ENCODE peak calls at places on chromosomes 16 and 17, in seven cellular contexts. One of them, this sample, is unnamed.

GRCh38 chr17:57619061-57619937 is 125.8 kb downstream of the CCDC182 start:
- DNase-seq in stomach: no peak
- DNase-seq in body of pancreas: no peak
- DNase-seq in CD4-positive, CD25-positive, alpha-beta regulatory T cell: no peak
- DNase-seq in Karpas-422: no peak
- DNase-seq in IMR-90: peak; percentile 78
- DNase-seq in HCT116: no peak
- DNase-seq in this sample: no peak

GRCh38 chr17:40121191-40121885 is 433 bp upstream of the MSL1 start:
- DNase-seq in body of pancreas: no peak
- DNase-seq in HCT116: no peak
- DNase-seq in Karpas-422: peak; percentile 69
- DNase-seq in CD4-positive, CD25-positive, alpha-beta regulatory T cell: no peak
- DNase-seq in stomach: no peak
- DNase-seq in IMR-90: peak; percentile 49
- DNase-seq in this sample: no peak

GRCh38 chr17:72158895-72159885 is 38.4 kb downstream of the SOX9 start:
- DNase-seq in IMR-90: peak; percentile 44
- DNase-seq in stomach: no peak
- DNase-seq in Karpas-422: no peak
- DNase-seq in body of pancreas: no peak
- DNase-seq in CD4-positive, CD25-positive, alpha-beta regulatory T cell: no peak
- DNase-seq in HCT116: no peak
- DNase-seq in this sample: no peak

GRCh38 chr16:4660454-4661007 is 32.8 kb upstream of the NUDT16L1 start:
- DNase-seq in CD4-positive, CD25-positive, alpha-beta regulatory T cell: no peak
- DNase-seq in Karpas-422: no peak
- DNase-seq in IMR-90: peak; percentile 60
- DNase-seq in stomach: peak; percentile 70
- DNase-seq in body of pancreas: peak; percentile 44
- DNase-seq in HCT116: no peak
- DNase-seq in this sample: no peak

GRCh38 chr17:3990391-3991127 is 26.3 kb upstream of the ATP2A3 start:
- DNase-seq in body of pancreas: no peak
- DNase-seq in HCT116: no peak
- DNase-seq in CD4-positive, CD25-positive, alpha-beta regulatory T cell: no peak
- DNase-seq in IMR-90: peak; percentile 22
- DNase-seq in stomach: no peak
- DNase-seq in Karpas-422: no peak
- DNase-seq in this sample: no peak

GRCh38 chr16:24883714-24884151 is 38.0 kb downstream of the SLC5A11 start:
- DNase-seq in Karpas-422: peak; percentile 77
- DNase-seq in IMR-90: no peak
- DNase-seq in stomach: no peak
- DNase-seq in body of pancreas: no peak
- DNase-seq in CD4-positive, CD25-positive, alpha-beta regulatory T cell: no peak
- DNase-seq in HCT116: no peak
- DNase-seq in this sample: no peak

GRCh38 chr16:3610698-3611144 is 685 bp downstream of the SLX4 start:
- DNase-seq in stomach: no peak
- DNase-seq in Karpas-422: peak; percentile 64
- DNase-seq in HCT116: no peak
- DNase-seq in body of pancreas: no peak
- DNase-seq in CD4-positive, CD25-positive, alpha-beta regulatory T cell: no peak
- DNase-seq in IMR-90: no peak
- DNase-seq in this sample: no peak

GRCh38 chr16:89159174-89159849 is 12.2 kb upstream of the CDH15 start:
- DNase-seq in HCT116: no peak
- DNase-seq in stomach: no peak
- DNase-seq in CD4-positive, CD25-positive, alpha-beta regulatory T cell: no peak
- DNase-seq in body of pancreas: no peak
- DNase-seq in IMR-90: no peak
- DNase-seq in Karpas-422: no peak
- DNase-seq in this sample: no peak

GRCh38 chr17:74192950-74193781 is 10.3 kb upstream of the RPL38 start:
- DNase-seq in IMR-90: no peak
- DNase-seq in body of pancreas: peak; percentile 21
- DNase-seq in HCT116: no peak
- DNase-seq in stomach: peak; percentile 43
- DNase-seq in CD4-positive, CD25-positive, alpha-beta regulatory T cell: no peak
- DNase-seq in Karpas-422: no peak
- DNase-seq in this sample: peak; percentile 50

GRCh38 chr17:71022758-71023157 is 853.4 kb downstream of the KCNJ2 start:
- DNase-seq in stomach: no peak
- DNase-seq in body of pancreas: no peak
- DNase-seq in HCT116: no peak
- DNase-seq in IMR-90: no peak
- DNase-seq in Karpas-422: no peak
- DNase-seq in CD4-positive, CD25-positive, alpha-beta regulatory T cell: no peak
- DNase-seq in this sample: no peak

GRCh38 chr17:57366558-57367351 is 110.4 kb downstream of the MSI2 start:
- DNase-seq in CD4-positive, CD25-positive, alpha-beta regulatory T cell: no peak
- DNase-seq in Karpas-422: peak; percentile 74
- DNase-seq in HCT116: no peak
- DNase-seq in body of pancreas: no peak
- DNase-seq in stomach: peak; percentile 72
- DNase-seq in IMR-90: no peak
- DNase-seq in this sample: no peak

GRCh38 chr17:41678907-41679739 is 9.6 kb upstream of the EIF1 start:
- DNase-seq in CD4-positive, CD25-positive, alpha-beta regulatory T cell: peak; percentile 39
- DNase-seq in body of pancreas: no peak
- DNase-seq in IMR-90: peak; percentile 28
- DNase-seq in Karpas-422: peak; percentile 61
- DNase-seq in HCT116: no peak
- DNase-seq in stomach: no peak
- DNase-seq in this sample: no peak

GRCh38 chr17:62666061-62666800 is 38.8 kb downstream of the MRC2 start:
- DNase-seq in body of pancreas: no peak
- DNase-seq in CD4-positive, CD25-positive, alpha-beta regulatory T cell: no peak
- DNase-seq in stomach: no peak
- DNase-seq in HCT116: no peak
- DNase-seq in Karpas-422: no peak
- DNase-seq in IMR-90: no peak
- DNase-seq in this sample: no peak

GRCh38 chr16:88453621-88454314 is 688 bp downstream of the ZFPM1 start:
- DNase-seq in Karpas-422: no peak
- DNase-seq in body of pancreas: peak; percentile 44
- DNase-seq in CD4-positive, CD25-positive, alpha-beta regulatory T cell: no peak
- DNase-seq in IMR-90: no peak
- DNase-seq in stomach: no peak
- DNase-seq in HCT116: no peak
- DNase-seq in this sample: no peak

GRCh38 chr17:48597775-48598631 is 4.4 kb upstream of the HOXB5 start:
- DNase-seq in stomach: peak; percentile 47
- DNase-seq in CD4-positive, CD25-positive, alpha-beta regulatory T cell: no peak
- DNase-seq in body of pancreas: peak; percentile 39
- DNase-seq in Karpas-422: no peak
- DNase-seq in HCT116: no peak
- DNase-seq in IMR-90: peak; percentile 88
- DNase-seq in this sample: no peak

GRCh38 chr17:876272-876671 is 94.1 kb downstream of the MRM3 start:
- DNase-seq in body of pancreas: no peak
- DNase-seq in HCT116: no peak
- DNase-seq in IMR-90: no peak
- DNase-seq in Karpas-422: peak; percentile 44
- DNase-seq in CD4-positive, CD25-positive, alpha-beta regulatory T cell: no peak
- DNase-seq in stomach: no peak
- DNase-seq in this sample: no peak

GRCh38 chr17:45265823-45266222 is 3.9 kb upstream of the SPATA32 start:
- DNase-seq in stomach: no peak
- DNase-seq in body of pancreas: no peak
- DNase-seq in IMR-90: peak; percentile 87
- DNase-seq in HCT116: no peak
- DNase-seq in Karpas-422: no peak
- DNase-seq in CD4-positive, CD25-positive, alpha-beta regulatory T cell: no peak
- DNase-seq in this sample: no peak

GRCh38 chr16:23209606-23210005 is 27.1 kb downstream of the SCNN1G start:
- DNase-seq in CD4-positive, CD25-positive, alpha-beta regulatory T cell: no peak
- DNase-seq in Karpas-422: no peak
- DNase-seq in IMR-90: no peak
- DNase-seq in HCT116: no peak
- DNase-seq in body of pancreas: no peak
- DNase-seq in stomach: no peak
- DNase-seq in this sample: no peak

GRCh38 chr16:57964157-57964700 is 6.7 kb downstream of the CNGB1 start:
- DNase-seq in HCT116: no peak
- DNase-seq in body of pancreas: no peak
- DNase-seq in stomach: no peak
- DNase-seq in CD4-positive, CD25-positive, alpha-beta regulatory T cell: no peak
- DNase-seq in Karpas-422: no peak
- DNase-seq in IMR-90: no peak
- DNase-seq in this sample: no peak

GRCh38 chr17:17800504-17801021 is 36.2 kb downstream of the SREBF1 start:
- DNase-seq in stomach: no peak
- DNase-seq in CD4-positive, CD25-positive, alpha-beta regulatory T cell: no peak
- DNase-seq in Karpas-422: no peak
- DNase-seq in body of pancreas: no peak
- DNase-seq in IMR-90: no peak
- DNase-seq in HCT116: no peak
- DNase-seq in this sample: no peak

GRCh38 chr16:10126686-10127085 is 55.5 kb downstream of the GRIN2A start:
- DNase-seq in IMR-90: peak; percentile 5
- DNase-seq in HCT116: no peak
- DNase-seq in Karpas-422: no peak
- DNase-seq in stomach: no peak
- DNase-seq in body of pancreas: no peak
- DNase-seq in CD4-positive, CD25-positive, alpha-beta regulatory T cell: no peak
- DNase-seq in this sample: no peak

DNA sequence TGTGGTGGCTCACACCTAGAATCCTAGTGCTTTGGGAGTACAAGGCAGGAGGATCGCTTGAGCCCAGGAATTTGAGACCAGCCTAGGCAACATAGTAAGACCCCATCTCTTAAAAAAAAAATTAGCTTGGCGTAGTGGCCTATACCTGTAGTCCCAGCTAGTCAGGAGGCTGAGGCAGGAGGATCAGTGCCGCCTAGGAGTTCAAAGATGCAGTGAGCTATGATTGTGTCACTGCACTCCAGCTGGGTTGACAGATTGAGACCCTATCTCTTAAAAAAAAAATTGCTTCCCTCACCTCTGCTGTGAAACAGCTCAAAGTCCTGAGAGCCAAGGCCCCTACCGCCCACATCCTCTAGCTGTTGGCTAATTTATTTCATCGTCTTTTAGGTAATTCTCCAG is 10.2 kb downstream of the NDE1 start:
- DNase-seq in stomach: no peak
- DNase-seq in CD4-positive, CD25-positive, alpha-beta regulatory T cell: no peak
- DNase-seq in IMR-90: no peak
- DNase-seq in HCT116: no peak
- DNase-seq in Karpas-422: no peak
- DNase-seq in body of pancreas: no peak
- DNase-seq in this sample: no peak
- H3K27ac ChIP-seq in stomach: no peak overlapping the region
- H3K27ac ChIP-seq in CD4-positive, CD25-positive, alpha-beta regulatory T cell: peak overlapping the region; percentile 51
- H3K27ac ChIP-seq in IMR-90: no peak overlapping the region
- H3K27ac ChIP-seq in HCT116: no peak overlapping the region
- H3K27ac ChIP-seq in Karpas-422: no peak overlapping the region
- H3K27ac ChIP-seq in body of pancreas: no peak overlapping the region
- H3K27ac ChIP-seq in this sample: no peak overlapping the region

GRCh38 chr17:75623386-75623785 is 9.8 kb upstream of the SMIM5 start:
- DNase-seq in stomach: no peak
- DNase-seq in HCT116: no peak
- DNase-seq in Karpas-422: no peak
- DNase-seq in IMR-90: peak; percentile 9
- DNase-seq in CD4-positive, CD25-positive, alpha-beta regulatory T cell: no peak
- DNase-seq in body of pancreas: no peak
- DNase-seq in this sample: no peak

GRCh38 chr17:75625813-75626486 is 7.3 kb upstream of the SMIM5 start:
- DNase-seq in body of pancreas: peak; percentile 29
- DNase-seq in HCT116: no peak
- DNase-seq in CD4-positive, CD25-positive, alpha-beta regulatory T cell: no peak
- DNase-seq in Karpas-422: peak; percentile 80
- DNase-seq in stomach: no peak
- DNase-seq in IMR-90: peak; percentile 4
- DNase-seq in this sample: no peak

GRCh38 chr17:75622771-75623273 is 10.4 kb upstream of the SMIM5 start:
- DNase-seq in stomach: no peak
- DNase-seq in Karpas-422: no peak
- DNase-seq in IMR-90: no peak
- DNase-seq in CD4-positive, CD25-positive, alpha-beta regulatory T cell: no peak
- DNase-seq in body of pancreas: no peak
- DNase-seq in HCT116: no peak
- DNase-seq in this sample: no peak

GRCh38 chr17:75624714-75625345 is 8.4 kb upstream of the SMIM5 start:
- DNase-seq in IMR-90: no peak
- DNase-seq in stomach: no peak
- DNase-seq in HCT116: no peak
- DNase-seq in Karpas-422: no peak
- DNase-seq in CD4-positive, CD25-positive, alpha-beta regulatory T cell: no peak
- DNase-seq in body of pancreas: no peak
- DNase-seq in this sample: no peak

GRCh38 chr17:75624021-75624420 is 9.2 kb upstream of the SMIM5 start:
- DNase-seq in IMR-90: no peak
- DNase-seq in HCT116: no peak
- DNase-seq in Karpas-422: no peak
- DNase-seq in body of pancreas: no peak
- DNase-seq in CD4-positive, CD25-positive, alpha-beta regulatory T cell: no peak
- DNase-seq in stomach: no peak
- DNase-seq in this sample: no peak
- H3K27ac ChIP-seq in IMR-90: no peak overlapping the region
- H3K27ac ChIP-seq in HCT116: no peak overlapping the region
- H3K27ac ChIP-seq in Karpas-422: no peak overlapping the region
- H3K27ac ChIP-seq in body of pancreas: no peak overlapping the region
- H3K27ac ChIP-seq in CD4-positive, CD25-positive, alpha-beta regulatory T cell: no peak overlapping the region
- H3K27ac ChIP-seq in stomach: no peak overlapping the region
- H3K27ac ChIP-seq in this sample: no peak overlapping the region

GRCh38 chr17:27550291-27550930 is 80.6 kb upstream of the LGALS9 start:
- DNase-seq in body of pancreas: no peak
- DNase-seq in stomach: no peak
- DNase-seq in CD4-positive, CD25-positive, alpha-beta regulatory T cell: no peak
- DNase-seq in Karpas-422: no peak
- DNase-seq in HCT116: no peak
- DNase-seq in IMR-90: no peak
- DNase-seq in this sample: no peak
- H3K27ac ChIP-seq in body of pancreas: peak overlapping the region; percentile 87
- H3K27ac ChIP-seq in stomach: no peak overlapping the region
- H3K27ac ChIP-seq in CD4-positive, CD25-positive, alpha-beta regulatory T cell: no peak overlapping the region
- H3K27ac ChIP-seq in Karpas-422: no peak overlapping the region
- H3K27ac ChIP-seq in HCT116: no peak overlapping the region
- H3K27ac ChIP-seq in IMR-90: no peak overlapping the region
- H3K27ac ChIP-seq in this sample: no peak overlapping the region

DNA sequence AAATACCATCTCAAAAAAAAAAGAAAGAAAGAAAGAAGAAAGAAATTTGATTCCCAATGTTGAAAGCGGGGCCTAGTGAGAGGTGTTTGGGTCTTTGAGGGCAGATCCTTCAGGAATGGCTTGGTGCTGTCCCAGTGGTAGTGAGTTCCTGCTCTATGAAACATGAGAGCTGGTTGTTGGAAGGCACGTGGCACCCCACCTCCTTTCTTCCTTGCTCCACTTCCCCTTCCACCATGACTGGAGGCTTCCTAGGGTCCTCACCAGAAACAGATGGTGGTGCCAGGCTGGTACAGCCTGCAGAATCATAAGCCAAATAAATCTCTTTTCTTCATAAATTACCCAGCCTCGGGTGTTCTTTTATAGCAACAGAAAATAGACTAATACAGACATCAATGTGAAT is 147.3 kb upstream of the KCNJ18 start:
- DNase-seq in body of pancreas: no peak
- DNase-seq in stomach: no peak
- DNase-seq in Karpas-422: no peak
- DNase-seq in HCT116: no peak
- DNase-seq in IMR-90: no peak
- DNase-seq in CD4-positive, CD25-positive, alpha-beta regulatory T cell: no peak
- DNase-seq in this sample: no peak
- H3K27ac ChIP-seq in body of pancreas: no peak overlapping the region
- H3K27ac ChIP-seq in stomach: no peak overlapping the region
- H3K27ac ChIP-seq in Karpas-422: no peak overlapping the region
- H3K27ac ChIP-seq in HCT116: no peak overlapping the region
- H3K27ac ChIP-seq in IMR-90: no peak overlapping the region
- H3K27ac ChIP-seq in CD4-positive, CD25-positive, alpha-beta regulatory T cell: no peak overlapping the region
- H3K27ac ChIP-seq in this sample: no peak overlapping the region

GRCh38 chr16:11391576-11391975 is 46.3 kb downstream of the RMI2 start:
- DNase-seq in HCT116: no peak
- DNase-seq in stomach: peak; percentile 91
- DNase-seq in IMR-90: no peak
- DNase-seq in CD4-positive, CD25-positive, alpha-beta regulatory T cell: no peak
- DNase-seq in body of pancreas: peak; percentile 87
- DNase-seq in Karpas-422: no peak
- DNase-seq in this sample: no peak
- H3K27ac ChIP-seq in HCT116: no peak overlapping the region
- H3K27ac ChIP-seq in stomach: no peak overlapping the region
- H3K27ac ChIP-seq in IMR-90: no peak overlapping the region
- H3K27ac ChIP-seq in CD4-positive, CD25-positive, alpha-beta regulatory T cell: no peak overlapping the region
- H3K27ac ChIP-seq in body of pancreas: peak overlapping the region; percentile 46
- H3K27ac ChIP-seq in Karpas-422: no peak overlapping the region
- H3K27ac ChIP-seq in this sample: no peak overlapping the region

This sample was measured in epithelial cell of prostate.